ENCODE peak calls at places on chromosomes 11 and 22, in four cellular contexts. J is GM23338, M is upper lobe of left lung, B is suprapubic skin. S is an unnamed sample.
A peak's percentile ranks its signal among the peaks of the same experiment; 100 is the strongest.

GRCh38 chr11:126640186-126640585 is 284.7 kb downstream of the ST3GAL4 start:
- DNase-seq in M (no peak), B (no peak), J (no peak), S (no peak)

GRCh38 chr11:103047837-103048236 is 44.1 kb downstream of the DCUN1D5 start:
- DNase-seq in J (no peak), M (no peak), B (no peak), S (no peak)

GRCh38 chr22:40094449-40094848 is 83.3 kb upstream of the TNRC6B start:
- DNase-seq in B (no peak), J (no peak), M (no peak), S (no peak)

GRCh38 chr22:35742342-35743100 is 24.8 kb downstream of the APOL5 start:
- DNase-seq in M (no peak), B (no peak), J (no peak), S (no peak)

GRCh38 chr11:68165601-68166000 is 44.4 kb upstream of the CHKA start:
- DNase-seq in M (no peak), J (no peak), B (no peak), S (no peak)

GRCh38 chr22:37169412-37169811 is 18.6 kb downstream of the C1QTNF6 start:
- DNase-seq in J (no peak), M (no peak), B (peak; percentile 61), S (no peak)

GRCh38 chr11:20397281-20397680 is 9.8 kb downstream of the PRMT3 start:
- DNase-seq in M (no peak), J (peak; percentile 71), B (no peak), S (no peak)

GRCh38 chr22:37802310-37803194 is 5.2 kb upstream of the GCAT start:
- DNase-seq in J (peak; percentile 90), M (peak; percentile 90), B (no peak), S (no peak)

GRCh38 chr11:65113839-65114238 is 2.2 kb downstream of the TM7SF2 start:
- DNase-seq in M (no peak), B (no peak), J (no peak), S (no peak)

GRCh38 chr11:123451183-123451907 is 21.3 kb downstream of the GRAMD1B start:
- DNase-seq in M (no peak), J (no peak), B (no peak), S (no peak)

GRCh38 chr22:40211481-40212052 is 33.8 kb downstream of the TNRC6B start:
- DNase-seq in B (no peak), M (no peak), J (no peak), S (no peak)

GRCh38 chr11:32935462-32936029 is 42.9 kb downstream of the QSER1 start:
- DNase-seq in J (no peak), B (no peak), M (no peak), S (no peak)

GRCh38 chr11:86497310-86497709 is 122.6 kb downstream of the CCDC81 start:
- DNase-seq in M (no peak), J (no peak), B (no peak), S (no peak)

GRCh38 chr11:80987161-80987560 is 1546.3 kb upstream of the TENM4 start:
- DNase-seq in M (no peak), J (no peak), B (no peak), S (no peak)

GRCh38 chr11:14907411-14908213 is 15.6 kb upstream of the CYP2R1 start:
- DNase-seq in J (peak; percentile 82), M (peak; percentile 67), B (peak; percentile 88), S (no peak)

GRCh38 chr11:13831707-13832106 is 130.8 kb upstream of the SPON1 start:
- DNase-seq in J (no peak), B (no peak), M (no peak), S (no peak)

GRCh38 chr22:28585324-28585723 is 94.3 kb downstream of the TTC28 start:
- DNase-seq in M (no peak), B (no peak), J (peak; percentile 41), S (no peak)

GRCh38 chr11:105297463-105297862 is 157.9 kb upstream of the CARD18 start:
- DNase-seq in J (no peak), M (no peak), B (no peak), S (no peak)

GRCh38 chr11:92340839-92341238 is 116.2 kb downstream of the FAT3 start:
- DNase-seq in M (no peak), J (peak; percentile 87), B (no peak), S (no peak)

GRCh38 chr22:32693102-32693501 is 108.4 kb upstream of the TIMP3 start:
- DNase-seq in M (no peak), J (no peak), B (no peak), S (no peak)

GRCh38 chr22:30892286-30892685 is 76.3 kb downstream of the MORC2 start:
- DNase-seq in M (no peak), B (peak; percentile 67), J (no peak), S (no peak)

GRCh38 chr11:134063991-134064747 is 4.7 kb upstream of the JAM3 start:
- DNase-seq in J (no peak), M (no peak), B (peak; percentile 56), S (no peak)

GRCh38 chr11:100459791-100460190 is 227.3 kb upstream of the ARHGAP42 start:
- DNase-seq in M (no peak), B (no peak), J (no peak), S (no peak)

GRCh38 chr11:72684236-72684912 is 10.2 kb upstream of the PDE2A start:
- DNase-seq in M (peak; percentile 76), B (peak; percentile 90), J (peak; percentile 73), S (no peak)

GRCh38 chr11:7421136-7421535 is 64.2 kb upstream of the OLFML1 start:
- DNase-seq in B (no peak), M (no peak), J (no peak), S (no peak)

GRCh38 chr11:92296138-92296515 is 71.5 kb downstream of the FAT3 start:
- DNase-seq in M (no peak), B (no peak), J (no peak), S (no peak)

GRCh38 chr11:123856444-123856843 is 29.0 kb downstream of the TMEM225 start:
- DNase-seq in B (no peak), M (no peak), J (no peak), S (no peak)

GRCh38 chr11:30143098-30143705 is 87.6 kb upstream of the FSHB start:
- DNase-seq in M (no peak), J (peak; percentile 80), B (no peak), S (no peak)

GRCh38 chr11:11884774-11885481 is 43.2 kb downstream of the USP47 start:
- DNase-seq in M (no peak), B (no peak), J (no peak), S (no peak)

GRCh38 chr11:17471501-17471900 is 5.1 kb downstream of the ABCC8 start:
- DNase-seq in M (no peak), J (no peak), B (no peak), S (no peak)

GRCh38 chr22:48350456-48350855 is 1477.2 kb downstream of the BRD1 start:
- DNase-seq in J (no peak), B (no peak), M (no peak), S (no peak)

GRCh38 chr22:27685515-27685914 is 116.0 kb downstream of the MN1 start:
- DNase-seq in J (no peak), B (no peak), M (no peak), S (no peak)

GRCh38 chr22:36599771-36600170 is 70.8 kb upstream of the EIF3D start:
- DNase-seq in J (no peak), M (no peak), B (no peak), S (no peak)

GRCh38 chr11:2706321-2706720 is 6.5 kb upstream of the KCNQ1OT1 start:
- DNase-seq in J (no peak), M (no peak), B (no peak), S (no peak)

GRCh38 chr11:72113170-72113808 is 794 bp upstream of the ANAPC15 start:
- DNase-seq in B (no peak), J (no peak), M (no peak), S (no peak)

GRCh38 chr11:76773921-76774361 is 9.2 kb upstream of the TSKU start:
- DNase-seq in M (no peak), B (no peak), J (no peak), S (no peak)

GRCh38 chr22:50175921-50176849 is 5.7 kb downstream of the PANX2 start:
- DNase-seq in J (no peak), M (peak; percentile 58), B (no peak), S (no peak)

GRCh38 chr22:50176850-50177536 is 6.5 kb downstream of the PANX2 start:
- DNase-seq in B (no peak), M (peak; percentile 84), J (peak; percentile 24), S (no peak)

GRCh38 chr22:50178871-50179869 is 6.5 kb upstream of the TRABD start:
- DNase-seq in J (no peak), B (no peak), M (peak; percentile 80), S (no peak)

GRCh38 chr22:50178471-50178864 is 7.2 kb upstream of the TRABD start:
- DNase-seq in J (peak; percentile 28), B (no peak), M (no peak), S (no peak)

GRCh38 chr22:50177537-50178470 is 7.3 kb downstream of the PANX2 start:
- DNase-seq in B (no peak), M (peak; percentile 82), J (peak; percentile 56), S (no peak)
- TF ChIP-seq CTCF in B (no peak), M (no peak), J (no peak), S (no peak)

DNA sequence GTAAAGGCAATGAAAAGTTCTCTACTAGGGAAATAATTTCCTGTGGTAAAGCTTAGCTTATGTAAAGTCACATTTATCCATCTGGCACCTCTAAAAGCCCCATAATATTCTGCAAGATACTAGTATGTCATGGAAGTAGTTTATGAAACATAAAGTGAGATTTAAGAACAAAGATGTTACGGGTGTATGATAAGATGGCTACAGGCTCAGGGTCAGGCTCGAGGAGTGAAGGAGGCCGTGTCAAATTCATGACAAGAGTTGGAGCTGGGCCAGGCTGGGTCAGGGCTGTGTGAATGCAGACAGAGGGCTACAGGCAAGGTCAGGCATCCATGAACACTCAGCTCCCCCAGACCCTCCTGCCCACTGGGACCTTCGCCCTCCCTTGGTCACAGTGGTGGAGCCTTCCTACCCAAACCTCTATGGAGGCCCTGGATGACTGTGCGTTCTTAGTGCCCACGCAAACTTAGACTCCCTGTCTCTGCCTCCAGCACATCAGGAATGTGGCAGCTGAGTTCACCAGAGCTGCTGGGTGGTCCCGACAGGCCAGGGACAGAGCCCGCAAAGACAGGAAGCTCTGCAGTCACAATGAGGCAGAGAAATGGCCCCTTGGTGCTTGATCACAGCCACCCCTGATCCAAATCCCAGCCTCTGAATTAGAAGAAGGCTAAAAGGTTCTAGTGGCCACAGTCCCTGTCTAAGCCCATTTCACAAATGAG is 14.8 kb downstream of the IGLL5 start:
- DNase-seq in B (no peak), M (no peak), J (no peak), S (no peak)
- TF ChIP-seq POLR2AphosphoS5 in B (no peak), M (no peak), J (no peak), S (no peak)

GRCh38 chr11:111976119-111976518 is 39.0 kb downstream of the DIXDC1 start:
- DNase-seq in B (no peak), J (peak; percentile 3), M (no peak), S (no peak)

GRCh38 chr11:111976614-111977140 is 39.5 kb downstream of the DIXDC1 start:
- DNase-seq in B (no peak), M (peak; percentile 51), J (peak; percentile 78), S (no peak)

GRCh38 chr11:111974451-111974850 is 37.3 kb downstream of the DIXDC1 start:
- DNase-seq in B (no peak), M (no peak), J (no peak), S (no peak)

GRCh38 chr11:111977141-111978027 is 40.2 kb downstream of the DIXDC1 start:
- DNase-seq in B (peak; percentile 87), M (peak; percentile 91), J (peak; percentile 57), S (no peak)

GRCh38 chr11:111975076-111975806 is 38.1 kb downstream of the DIXDC1 start:
- DNase-seq in M (no peak), J (no peak), B (no peak), S (peak; percentile 75)
- TF ChIP-seq CTCF in M (peak; percentile 41), J (peak; percentile 9), B (no peak), S (no peak)

GRCh38 chr11:120432056-120433018 is 79.2 kb upstream of the GRIK4 start:
- DNase-seq in J (no peak), M (no peak), B (no peak), S (no peak)
- TF ChIP-seq POLR2AphosphoS5 in J (no peak), M (peak; percentile 54), B (no peak), S (no peak)

S was measured in vagina.